ENCODE peak calls at places on chromosome 18, in seven cellular contexts. P is H9, Y is H1, B is IMR-90, M is mesenchymal stem cell, C is mesendoderm, L is trophoblast cell. Q is an unnamed sample.

GRCh38 chr18:40088130-40088529 is 1866.9 kb upstream of the PIK3C3 start:
- DNase-seq in M (no peak), L (no peak), P (no peak), B (no peak), C (no peak), Y (no peak), Q (no peak)

GRCh38 chr18:67665266-67665665 is 148.7 kb upstream of the DSEL start:
- DNase-seq in P (no peak), L (no peak), C (peak; percentile 51), Y (no peak), B (peak; percentile 62), M (peak; percentile 16), Q (peak; percentile 5)

GRCh38 chr18:3747176-3747973 is 297.4 kb downstream of the TGIF1 start:
- DNase-seq in M (no peak), B (peak; percentile 77), Y (no peak), P (no peak), L (peak; percentile 60), C (no peak), Q (no peak)

GRCh38 chr18:14925281-14925709 is 177.3 kb downstream of the ANKRD30B start:
- DNase-seq in M (no peak), L (no peak), Y (no peak), B (no peak), P (no peak), C (no peak), Q (no peak)

GRCh38 chr18:21218862-21219261 is 23.2 kb upstream of the GREB1L start:
- DNase-seq in M (no peak), C (peak; percentile 22), P (no peak), Y (peak; percentile 39), B (no peak), L (no peak), Q (no peak)

GRCh38 chr18:23593720-23594119 is 7.4 kb upstream of the NPC1 start:
- DNase-seq in Y (no peak), L (peak; percentile 30), B (peak; percentile 87), C (no peak), P (no peak), M (peak; percentile 84), Q (no peak)

GRCh38 chr18:31819106-31819924 is 58.6 kb upstream of the SLC25A52 start:
- DNase-seq in B (peak; percentile 52), M (peak; percentile 58), P (peak; percentile 58), C (peak; percentile 90), L (peak; percentile 92), Y (peak; percentile 55), Q (peak; percentile 41)

GRCh38 chr18:72601944-72602343 is 57.8 kb upstream of the CBLN2 start:
- DNase-seq in L (no peak), P (no peak), C (peak; percentile 14), Y (no peak), B (no peak), M (no peak), Q (no peak)

GRCh38 chr18:58590231-58590630 is 38.7 kb downstream of the ALPK2 start:
- DNase-seq in P (no peak), Y (no peak), C (peak; percentile 80), M (peak; percentile 59), B (peak; percentile 88), L (peak; percentile 85), Q (no peak)

GRCh38 chr18:59851784-59852399 is 47.9 kb upstream of the PMAIP1 start:
- DNase-seq in C (no peak), B (no peak), M (no peak), L (no peak), Y (no peak), P (no peak), Q (no peak)

GRCh38 chr18:56068030-56068671 is 480.2 kb upstream of the TCF4 start:
- DNase-seq in M (peak; percentile 35), Y (no peak), C (peak; percentile 57), L (no peak), P (no peak), B (peak; percentile 89), Q (no peak)

GRCh38 chr18:50194623-50195532 is at the start of gene MYO5B:
- DNase-seq in B (no peak), C (peak; percentile 64), L (peak; percentile 85), Y (peak; percentile 86), P (peak; percentile 73), M (no peak), Q (peak; percentile 58)

GRCh38 chr18:8825273-8825672 is 119.9 kb downstream of the MTCL1 start:
- DNase-seq in B (no peak), C (no peak), Y (no peak), P (no peak), M (no peak), L (no peak), Q (no peak)

GRCh38 chr18:57737661-57738060 is 65.5 kb downstream of the ATP8B1 start:
- DNase-seq in B (peak; percentile 99), C (no peak), P (no peak), M (peak; percentile 99), Y (no peak), L (peak; percentile 58), Q (no peak)

GRCh38 chr18:70039186-70039585 is 91.5 kb upstream of the CD226 start:
- DNase-seq in Y (no peak), L (no peak), M (no peak), B (no peak), P (no peak), C (no peak), Q (no peak)

GRCh38 chr18:70036168-70036567 is 88.5 kb upstream of the CD226 start:
- DNase-seq in Y (no peak), M (no peak), L (no peak), B (no peak), C (no peak), P (no peak), Q (no peak)

GRCh38 chr18:70041459-70042020 is 93.9 kb upstream of the CD226 start:
- DNase-seq in C (no peak), Y (no peak), P (no peak), M (no peak), B (no peak), L (no peak), Q (no peak)

GRCh38 chr18:70036771-70037452 is 89.2 kb upstream of the CD226 start:
- DNase-seq in P (no peak), Y (no peak), L (peak; percentile 27), B (no peak), C (no peak), M (no peak), Q (no peak)

DNA sequence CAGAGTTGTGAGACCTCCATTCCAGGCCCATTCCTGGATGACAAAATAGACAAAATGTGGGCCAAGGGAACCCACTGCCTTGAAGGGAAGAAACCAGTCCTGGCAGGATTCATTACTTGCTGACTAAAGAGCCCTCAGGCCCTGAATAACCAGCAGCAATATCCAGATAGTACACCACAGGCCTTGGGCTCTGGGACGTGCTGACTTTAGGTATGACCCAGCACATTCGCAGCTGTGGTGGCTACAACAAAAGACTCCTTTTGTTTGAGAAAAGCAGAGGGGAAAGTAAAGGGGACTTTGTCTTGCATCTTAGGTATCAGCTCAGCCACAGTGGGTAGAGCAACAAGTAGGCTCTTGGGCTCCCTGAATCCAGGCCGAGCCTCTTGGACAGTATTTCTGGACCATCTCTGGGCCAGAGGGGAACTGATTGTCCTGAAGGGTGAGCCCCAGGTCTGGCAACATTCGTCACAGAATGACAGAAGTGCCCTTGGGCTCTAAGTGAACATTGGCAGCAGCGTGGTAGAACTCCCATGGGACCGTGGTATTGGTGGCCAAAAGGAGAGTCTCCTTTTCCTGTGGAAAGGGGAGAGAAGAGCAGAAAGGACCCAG is 89.9 kb upstream of the CD226 start:
- DNase-seq in Y (no peak), B (no peak), P (no peak), C (no peak), L (peak; percentile 94), M (no peak), Q (no peak)
- H2AK5ac ChIP-seq in Y (no peak overlapping the region), B (no peak overlapping the region), P (no peak overlapping the region), C (no peak overlapping the region), L (no peak overlapping the region), M (no peak overlapping the region), Q (no peak overlapping the region)

DNA sequence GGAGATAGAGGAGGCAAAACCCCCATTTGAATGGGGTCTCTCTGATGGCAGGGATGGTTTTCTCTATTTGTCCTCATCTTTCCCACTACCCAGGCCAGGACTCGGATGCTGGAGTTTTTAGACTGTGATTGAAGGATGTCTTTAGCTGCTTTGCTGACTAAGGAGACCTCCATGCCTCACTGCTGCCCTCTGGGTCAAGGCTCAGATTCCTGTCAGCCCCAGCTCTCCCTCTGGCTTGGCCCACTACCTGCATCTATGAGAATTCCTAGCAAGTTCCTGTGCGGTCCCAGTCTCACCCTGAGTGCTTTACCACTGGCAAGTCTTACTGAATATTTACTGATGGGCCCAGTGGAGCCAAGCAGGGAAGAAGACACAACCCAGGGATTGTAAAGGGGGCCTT is 184.0 kb downstream of the CELF4 start:
- DNase-seq in P (peak; percentile 59), L (peak; percentile 42), M (no peak), B (no peak), Y (no peak), C (peak; percentile 61), Q (no peak)
- H2BK5ac ChIP-seq in P (no peak overlapping the region), L (no peak overlapping the region), M (no peak overlapping the region), B (no peak overlapping the region), Y (no peak overlapping the region), C (no peak overlapping the region), Q (no peak overlapping the region)

GRCh38 chr18:54712315-54712714 is 116.0 kb upstream of the RAB27B start:
- DNase-seq in B (peak; percentile 87), Y (no peak), L (no peak), P (no peak), M (peak; percentile 62), C (no peak), Q (no peak)
- H3K23ac ChIP-seq in B (no peak overlapping the region), Y (no peak overlapping the region), L (no peak overlapping the region), P (no peak overlapping the region), M (no peak overlapping the region), C (no peak overlapping the region), Q (no peak overlapping the region)

DNA sequence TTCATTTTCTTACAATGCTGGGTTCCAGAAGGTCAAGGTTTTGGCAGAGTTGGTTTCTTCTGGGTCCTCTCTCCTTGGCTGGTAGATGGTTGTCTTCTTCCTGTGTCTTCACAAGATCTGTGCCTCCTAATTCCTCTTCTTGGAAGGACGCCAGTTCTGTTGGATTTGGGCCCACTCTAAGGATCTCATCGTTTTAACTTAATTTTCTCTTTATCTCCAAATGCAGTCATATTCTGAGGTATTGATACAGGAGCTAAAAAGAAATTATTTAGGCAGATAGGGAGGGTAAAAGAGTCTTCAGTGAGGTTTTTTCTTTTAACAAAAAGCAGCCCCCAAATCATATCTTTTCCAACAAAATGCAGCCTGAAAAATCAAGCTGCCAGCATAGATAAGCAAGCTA is 998.4 kb downstream of the SOCS6 start:
- DNase-seq in L (no peak), C (no peak), Y (no peak), M (no peak), B (no peak), P (no peak), Q (no peak)
- H2AK5ac ChIP-seq in L (no peak overlapping the region), C (no peak overlapping the region), Y (no peak overlapping the region), M (no peak overlapping the region), B (no peak overlapping the region), P (no peak overlapping the region), Q (no peak overlapping the region)

GRCh38 chr18:75044296-75044695 is 164.6 kb downstream of the PTGR3 start:
- DNase-seq in Y (no peak), L (no peak), M (no peak), P (no peak), B (no peak), C (no peak), Q (no peak)
- H2BK5ac ChIP-seq in Y (no peak overlapping the region), L (no peak overlapping the region), M (no peak overlapping the region), P (no peak overlapping the region), B (no peak overlapping the region), C (no peak overlapping the region), Q (no peak overlapping the region)

Q was measured in neuronal stem cell.